ENCODE peak calls at places on chromosomes 6 and 20, in four cellular contexts. G, K, X and Z are unnamed samples.

GRCh38 chr6:29989211-29989610 is 46.9 kb downstream of the HLA-A start:
- DNase-seq in G (no peak), K (no peak), X (no peak), Z (no peak)

GRCh38 chr20:1844723-1845523 is 50.3 kb upstream of the SIRPA start:
- DNase-seq in G (peak), K (no peak), X (no peak), Z (no peak)

GRCh38 chr20:57928181-57928967 is 218.6 kb upstream of the PMEPA1 start:
- DNase-seq in G (no peak), K (no peak), X (no peak), Z (no peak)

GRCh38 chr6:36682328-36683144 is 4.0 kb downstream of the CDKN1A start:
- DNase-seq in G (no peak), K (peak), X (peak), Z (no peak)

GRCh38 chr6:390914-391558 is 516 bp upstream of the IRF4 start:
- DNase-seq in G (no peak), K (no peak), X (no peak), Z (no peak)

GRCh38 chr6:114747995-114748625 is 405.3 kb upstream of the HS3ST5 start:
- DNase-seq in G (no peak), K (peak), X (peak), Z (peak)

GRCh38 chr20:47502801-47503239 is 1.1 kb downstream of the NCOA3 start:
- DNase-seq in G (no peak), K (peak), X (peak), Z (no peak)

GRCh38 chr6:21138359-21139094 is 455.0 kb upstream of the SOX4 start:
- DNase-seq in G (no peak), K (no peak), X (no peak), Z (no peak)

GRCh38 chr6:33994198-33995045 is 151.5 kb downstream of the GRM4 start:
- DNase-seq in G (no peak), K (no peak), X (no peak), Z (no peak)

GRCh38 chr6:127481628-127482027 is 22.4 kb upstream of the KIAA0408 start:
- DNase-seq in G (no peak), K (no peak), X (no peak), Z (no peak)

GRCh38 chr6:111871725-111872520 is 1.3 kb downstream of the FYN start:
- DNase-seq in G (no peak), K (peak), X (peak), Z (no peak)

GRCh38 chr6:145480024-145480423 is 255.3 kb downstream of the EPM2A start:
- DNase-seq in G (no peak), K (no peak), X (no peak), Z (no peak)

GRCh38 chr6:13877116-13877515 is 47.6 kb upstream of the RNF182 start:
- DNase-seq in G (no peak), K (peak), X (no peak), Z (no peak)

GRCh38 chr20:24212494-24212893 is 223.9 kb upstream of the GGTLC1 start:
- DNase-seq in G (no peak), K (no peak), X (no peak), Z (no peak)

GRCh38 chr6:86045038-86045437 is 402.4 kb upstream of the SYNCRIP start:
- DNase-seq in G (no peak), K (no peak), X (no peak), Z (no peak)

GRCh38 chr20:21286775-21287174 is 16.4 kb upstream of the XRN2 start:
- DNase-seq in G (no peak), K (no peak), X (peak), Z (no peak)

GRCh38 chr20:8362457-8362856 is 230.4 kb downstream of the PLCB1 start:
- DNase-seq in G (no peak), K (no peak), X (no peak), Z (no peak)

GRCh38 chr6:117739869-117740268 is 64.6 kb downstream of the NUS1 start:
- DNase-seq in G (no peak), K (peak), X (no peak), Z (no peak)

GRCh38 chr20:1010659-1011058 is 8.5 kb upstream of the RSPO4 start:
- DNase-seq in G (peak), K (no peak), X (no peak), Z (no peak)

GRCh38 chr6:148440877-148441453 is 98.3 kb downstream of the SASH1 start:
- DNase-seq in G (no peak), K (no peak), X (peak), Z (peak)

GRCh38 chr20:63732118-63733095 is 4.1 kb upstream of the LIME1 start:
- DNase-seq in G (no peak), K (no peak), X (no peak), Z (no peak)

GRCh38 chr6:4377635-4378034 is 242.3 kb upstream of the ECI2 start:
- DNase-seq in G (no peak), K (no peak), X (no peak), Z (no peak)

GRCh38 chr20:51195419-51195901 is 172.6 kb upstream of the KCNG1 start:
- DNase-seq in G (no peak), K (peak), X (no peak), Z (no peak)

GRCh38 chr6:42237857-42238256 is 20.2 kb upstream of the MRPS10 start:
- DNase-seq in G (no peak), K (no peak), X (no peak), Z (no peak)

GRCh38 chr6:149492798-149493165 is 8.0 kb upstream of the ZC3H12D start:
- DNase-seq in G (no peak), K (no peak), X (no peak), Z (no peak)

GRCh38 chr6:45998524-45998923 is 17.1 kb downstream of the CLIC5 start:
- DNase-seq in G (no peak), K (no peak), X (no peak), Z (no peak)

GRCh38 chr6:6191476-6191875 is 129.0 kb downstream of the F13A1 start:
- DNase-seq in G (no peak), K (peak), X (peak), Z (no peak)

GRCh38 chr6:97026298-97026697 is 101.8 kb downstream of the KLHL32 start:
- DNase-seq in G (no peak), K (no peak), X (no peak), Z (no peak)

GRCh38 chr6:15351631-15352030 is 105.8 kb downstream of the JARID2 start:
- DNase-seq in G (no peak), K (no peak), X (no peak), Z (no peak)

GRCh38 chr6:24908555-24908954 is 27.2 kb downstream of the RIPOR2 start:
- DNase-seq in G (no peak), K (no peak), X (no peak), Z (no peak)

GRCh38 chr6:67073938-67074337 is 1366.9 kb upstream of the EYS start:
- DNase-seq in G (no peak), K (no peak), X (no peak), Z (no peak)

GRCh38 chr6:41705329-41705995 is 29.9 kb downstream of the TFEB start:
- DNase-seq in G (no peak), K (no peak), X (no peak), Z (no peak)

GRCh38 chr6:132483779-132484679 is 28.9 kb downstream of the STX7 start:
- DNase-seq in G (peak), K (peak), X (peak), Z (peak)

GRCh38 chr6:79574636-79575035 is 37.4 kb upstream of the LCA5 start:
- DNase-seq in G (no peak), K (peak), X (peak), Z (peak)

GRCh38 chr6:161238076-161238869 is 35.6 kb downstream of the AGPAT4 start:
- DNase-seq in G (no peak), K (peak), X (no peak), Z (no peak)

GRCh38 chr6:119110601-119111548 is 32.4 kb upstream of the FAM184A start:
- DNase-seq in G (peak), K (peak), X (peak), Z (peak)

GRCh38 chr6:158801655-158802294 is 17.4 kb downstream of the EZR start:
- DNase-seq in G (no peak), K (no peak), X (no peak), Z (no peak)

GRCh38 chr20:4169360-4170214 is 154.2 kb upstream of the RNF24 start:
- DNase-seq in G (no peak), K (no peak), X (no peak), Z (no peak)

GRCh38 chr20:4171538-4172116 is 156.3 kb upstream of the RNF24 start:
- DNase-seq in G (no peak), K (no peak), X (peak), Z (no peak)

GRCh38 chr20:4174909-4175308 is 159.6 kb upstream of the RNF24 start:
- DNase-seq in G (no peak), K (no peak), X (no peak), Z (no peak)

GRCh38 chr20:4170621-4171537 is 155.5 kb upstream of the RNF24 start:
- DNase-seq in G (no peak), K (no peak), X (no peak), Z (no peak)

GRCh38 chr20:4173142-4173541 is 157.8 kb upstream of the RNF24 start:
- DNase-seq in G (no peak), K (no peak), X (no peak), Z (no peak)
- TF ChIP-seq SRF in G (no peak), K (no peak), X (no peak), Z (no peak)

DNA sequence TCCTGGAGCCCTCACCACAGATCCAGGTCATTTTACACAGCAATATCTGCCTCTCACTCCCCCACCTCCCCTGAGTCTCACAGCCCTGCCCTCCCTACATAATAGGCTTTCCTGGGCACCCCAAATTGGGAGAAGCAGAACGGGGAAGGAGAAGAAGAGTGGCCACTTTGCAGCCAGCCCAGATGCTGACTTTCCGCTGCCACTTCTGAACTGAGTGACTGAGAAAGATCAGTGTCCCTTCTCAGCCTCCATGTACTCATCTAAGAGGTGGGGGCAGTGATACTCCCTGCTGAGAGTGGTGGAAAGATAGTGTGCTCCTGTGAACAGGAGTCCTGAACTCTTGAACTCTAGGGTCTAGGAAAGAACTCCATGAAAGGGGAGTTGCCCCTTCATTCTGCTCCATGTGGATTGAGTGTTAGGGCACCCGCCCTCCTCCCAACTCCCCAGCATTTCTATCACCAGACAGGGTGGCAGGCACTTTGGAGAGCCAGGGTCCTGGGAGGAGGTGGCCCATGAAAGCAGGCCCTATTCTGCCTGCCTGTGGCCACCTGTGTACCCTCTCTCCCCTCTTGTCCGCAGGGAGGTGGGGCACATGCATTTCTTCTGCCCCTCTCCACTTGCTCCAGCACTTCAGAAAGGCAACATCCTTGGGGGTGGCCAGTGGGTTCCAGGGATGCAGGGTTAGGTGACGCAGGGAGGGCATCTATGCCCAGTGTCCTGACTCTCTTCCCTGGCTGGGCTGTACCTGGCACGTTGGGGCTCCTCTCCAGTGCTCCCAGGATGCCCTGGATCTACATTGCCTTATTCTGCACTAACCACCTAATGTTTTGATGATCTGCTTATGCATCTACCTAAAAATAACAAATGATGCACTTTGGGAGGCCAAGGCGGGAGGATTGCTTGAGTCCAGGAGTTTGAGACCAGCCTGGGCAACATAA is 38.3 kb upstream of the MRPS18A start:
- DNase-seq in G (no peak), K (peak), X (no peak), Z (no peak)
- H2AFZ ChIP-seq in G (peak), K (peak), X (no peak), Z (no peak)

GRCh38 chr6:133818320-133818719 is 70.6 kb upstream of the TCF21 start:
- DNase-seq in G (no peak), K (peak), X (no peak), Z (no peak)

GRCh38 chr6:133814797-133815196 is 74.1 kb upstream of the TCF21 start:
- DNase-seq in G (no peak), K (no peak), X (no peak), Z (peak)

GRCh38 chr6:133820208-133820607 is 68.7 kb upstream of the TCF21 start:
- DNase-seq in G (no peak), K (no peak), X (no peak), Z (no peak)

GRCh38 chr6:133815313-133815712 is 73.6 kb upstream of the TCF21 start:
- DNase-seq in G (no peak), K (no peak), X (no peak), Z (no peak)

DNA sequence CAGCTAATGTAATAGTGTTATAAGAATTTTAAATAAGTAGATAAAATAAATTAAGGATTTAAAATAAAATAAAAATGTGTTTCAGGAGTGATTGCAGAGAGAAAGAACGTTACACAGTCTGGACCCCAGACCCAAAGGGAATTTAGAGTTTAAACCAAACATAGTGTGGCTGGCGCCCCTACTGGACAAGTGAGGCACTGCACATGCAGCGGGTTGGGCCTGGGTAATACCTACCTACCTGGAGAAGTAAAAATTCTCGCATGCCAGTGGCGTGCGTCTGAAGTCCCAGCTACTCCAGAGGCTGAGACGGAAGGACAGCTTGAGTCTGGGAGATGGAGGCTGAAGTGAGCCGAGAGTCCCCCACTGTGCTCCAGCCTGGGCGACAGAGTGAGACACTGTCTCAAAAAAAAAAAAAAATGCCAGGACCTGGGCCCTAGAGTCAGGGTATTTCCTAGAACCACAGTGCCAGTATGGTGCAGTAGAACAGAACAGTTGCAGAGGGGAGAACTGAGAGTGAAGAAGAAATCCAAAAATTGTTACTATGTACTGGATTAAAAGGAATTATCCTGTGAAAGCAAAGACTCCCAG is 71.4 kb upstream of the TCF21 start:
- DNase-seq in G (no peak), K (peak), X (peak), Z (peak)
- TF ChIP-seq SRF in G (no peak), K (no peak), X (no peak), Z (no peak)

GRCh38 chr6:71015392-71015791 is 58.5 kb upstream of the B3GAT2 start:
- DNase-seq in G (no peak), K (no peak), X (no peak), Z (no peak)
- H2AFZ ChIP-seq in G (no peak), K (no peak), X (no peak), Z (no peak)

GRCh38 chr6:27078734-27079357 is 168.7 kb upstream of the PRSS16 start:
- DNase-seq in G (peak), K (peak), X (peak), Z (peak)
- TF ChIP-seq SRF in G (no peak), K (peak), X (no peak), Z (no peak)

DNA sequence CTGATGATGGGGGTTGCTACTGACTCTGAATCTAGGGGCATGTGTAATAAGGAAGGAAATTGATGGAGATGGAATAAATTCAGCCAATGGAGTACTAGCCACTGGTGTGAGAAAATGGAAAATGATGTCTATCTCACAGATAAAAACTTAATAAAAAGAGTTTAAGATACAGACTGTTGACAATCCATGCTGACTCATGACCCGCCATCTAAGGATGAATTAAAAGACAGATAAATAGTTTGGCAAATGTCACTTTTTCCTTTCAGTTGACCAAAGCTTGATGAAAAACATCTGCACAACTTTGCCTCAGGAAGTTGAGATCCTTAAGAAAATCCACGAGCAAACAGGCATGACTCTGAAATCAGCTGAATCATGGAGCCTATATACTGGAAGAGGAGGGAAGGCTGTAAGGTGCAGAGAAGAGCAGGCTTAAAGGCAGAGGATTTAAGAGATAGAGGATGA is 82.6 kb upstream of the BMP5 start:
- DNase-seq in G (no peak), K (no peak), X (no peak), Z (no peak)
- H2AFZ ChIP-seq in G (no peak), K (no peak), X (no peak), Z (no peak)

GRCh38 chr6:105759946-105760345 is 326.2 kb upstream of the PRDM1 start:
- DNase-seq in G (no peak), K (no peak), X (no peak), Z (no peak)
- TF ChIP-seq SRF in G (no peak), K (no peak), X (no peak), Z (no peak)